ENCODE peak calls at places on chromosome 1, in five cellular contexts. Q, Y, X, I and R are unnamed samples.

GRCh38 chr1:175067707-175068106 is at the start of gene TNN:
- DNase-seq in Y (no peak), X (no peak), I (no peak), Q (no peak), R (no peak)

GRCh38 chr1:98044071-98044697 is 123.3 kb upstream of the DPYD start:
- DNase-seq in Q (peak), Y (no peak), X (peak), I (no peak), R (no peak)

GRCh38 chr1:236862231-236862591 is 67.1 kb downstream of the MTR start:
- DNase-seq in I (no peak), Y (no peak), Q (no peak), X (no peak), R (no peak)

GRCh38 chr1:117239467-117239866 is 28.7 kb upstream of the VTCN1 start:
- DNase-seq in Y (no peak), I (no peak), Q (no peak), X (no peak), R (no peak)

GRCh38 chr1:51840182-51840581 is 38.3 kb downstream of the NRDC start:
- DNase-seq in X (no peak), Q (no peak), Y (no peak), I (no peak), R (no peak)

GRCh38 chr1:27603320-27603961 is 503 bp downstream of the AHDC1 start:
- DNase-seq in X (no peak), Y (peak), Q (peak), I (no peak), R (peak)

GRCh38 chr1:14259191-14259757 is 339.2 kb upstream of the KAZN start:
- DNase-seq in X (no peak), Y (no peak), I (no peak), Q (no peak), R (no peak)

GRCh38 chr1:16208270-16208987 is 4.0 kb downstream of the ARHGEF19 start:
- DNase-seq in Y (peak), X (no peak), Q (no peak), I (no peak), R (no peak)

GRCh38 chr1:6414443-6414844 is 5.3 kb downstream of the HES2 start:
- DNase-seq in I (peak), Q (peak), Y (peak), X (peak), R (no peak)
- TF ChIP-seq POLR2AphosphoS5 in I (no peak), Q (no peak), Y (no peak), X (no peak), R (no peak)

GRCh38 chr1:2951856-2952255 is 69.4 kb upstream of the ACTRT2 start:
- DNase-seq in Y (no peak), I (no peak), Q (no peak), X (no peak), R (no peak)
- TF ChIP-seq TAF1 in Y (no peak), I (no peak), Q (no peak), X (no peak), R (no peak)

GRCh38 chr1:169514566-169515270 is 29.0 kb upstream of the SLC19A2 start:
- DNase-seq in X (no peak), I (no peak), Y (no peak), Q (no peak), R (no peak)

GRCh38 chr1:169511339-169512028 is 25.7 kb upstream of the SLC19A2 start:
- DNase-seq in X (no peak), Q (no peak), Y (no peak), I (no peak), R (no peak)

GRCh38 chr1:169510060-169510459 is 24.3 kb upstream of the SLC19A2 start:
- DNase-seq in X (no peak), I (no peak), Y (no peak), Q (no peak), R (no peak)

GRCh38 chr1:169515641-169516040 is 29.9 kb upstream of the SLC19A2 start:
- DNase-seq in I (no peak), Y (no peak), Q (no peak), X (no peak), R (no peak)

DNA sequence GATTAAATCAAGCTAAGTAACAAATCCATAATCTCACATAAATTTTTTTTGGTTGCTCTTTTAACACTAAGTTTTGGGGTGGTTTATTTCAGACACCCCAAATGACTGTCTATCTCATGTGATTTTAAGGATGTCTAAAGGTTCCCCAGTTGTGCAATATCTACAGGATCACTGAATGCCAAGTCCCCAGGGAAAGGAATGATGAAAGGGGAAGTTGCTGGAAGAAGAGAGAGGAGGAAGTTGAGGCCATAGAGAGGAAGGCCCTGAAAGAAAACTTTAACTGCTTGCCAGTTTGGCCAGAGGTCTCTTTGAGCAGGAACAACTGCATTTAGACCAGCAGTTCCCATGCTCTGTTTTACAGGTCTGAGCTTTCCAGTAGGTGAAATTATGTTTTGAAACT is 27.5 kb upstream of the SLC19A2 start:
- DNase-seq in Y (no peak), Q (no peak), X (no peak), I (no peak), R (no peak)
- TF ChIP-seq POLR2AphosphoS5 in Y (no peak), Q (no peak), X (no peak), I (no peak), R (no peak)

GRCh38 chr1:152926091-152926490 is 17.7 kb downstream of the IVL start:
- DNase-seq in X (no peak), Y (no peak), Q (no peak), I (no peak), R (no peak)

GRCh38 chr1:152928671-152929070 is 18.3 kb upstream of the SPRR5 start:
- DNase-seq in Y (no peak), I (no peak), X (no peak), Q (no peak), R (no peak)

DNA sequence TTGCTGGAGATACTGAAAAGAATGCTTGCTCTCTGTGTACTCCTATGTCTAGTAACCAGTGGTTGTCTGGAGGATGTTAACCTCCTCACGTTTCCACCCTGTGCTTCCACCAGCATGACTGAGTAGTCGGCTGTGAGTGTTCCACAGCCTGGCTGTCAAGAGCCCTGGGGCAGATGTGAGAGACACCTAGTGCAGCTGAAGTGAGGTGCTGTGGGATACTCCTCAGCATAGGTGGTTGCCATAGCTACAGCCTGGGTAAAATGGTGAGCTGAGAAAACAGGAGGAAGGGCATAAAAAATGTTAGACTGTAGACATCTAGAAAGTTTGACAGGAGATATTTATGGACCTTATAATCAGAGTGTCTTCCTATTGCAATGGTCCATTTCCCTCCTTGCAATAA is 15.8 kb downstream of the IVL start:
- DNase-seq in Q (no peak), I (no peak), Y (no peak), X (no peak), R (no peak)
- TF ChIP-seq TAF1 in Q (no peak), I (no peak), Y (no peak), X (no peak), R (no peak)

GRCh38 chr1:111592389-111593361 is 26.9 kb upstream of the RAP1A start:
- DNase-seq in Q (no peak), I (peak), Y (peak), X (no peak), R (peak)
- TF ChIP-seq POLR2AphosphoS5 in Q (no peak), I (peak), Y (peak), X (no peak), R (no peak)

GRCh38 chr1:7705908-7706216 is 65.2 kb upstream of the VAMP3 start:
- DNase-seq in Y (no peak), I (no peak), Q (no peak), X (no peak), R (no peak)

GRCh38 chr1:7702365-7702764 is 68.7 kb upstream of the VAMP3 start:
- DNase-seq in X (no peak), Q (no peak), I (no peak), Y (no peak), R (no peak)

GRCh38 chr1:7705048-7705907 is 65.8 kb upstream of the VAMP3 start:
- DNase-seq in X (peak), Q (peak), I (no peak), Y (no peak), R (no peak)

GRCh38 chr1:7704214-7705047 is 66.7 kb upstream of the VAMP3 start:
- DNase-seq in Q (peak), Y (peak), X (peak), I (no peak), R (peak)

GRCh38 chr1:7703321-7704213 is 67.5 kb upstream of the VAMP3 start:
- DNase-seq in Q (peak), Y (peak), X (peak), I (no peak), R (no peak)
- TF ChIP-seq TAF1 in Q (peak), Y (no peak), X (no peak), I (no peak), R (no peak)

DNA sequence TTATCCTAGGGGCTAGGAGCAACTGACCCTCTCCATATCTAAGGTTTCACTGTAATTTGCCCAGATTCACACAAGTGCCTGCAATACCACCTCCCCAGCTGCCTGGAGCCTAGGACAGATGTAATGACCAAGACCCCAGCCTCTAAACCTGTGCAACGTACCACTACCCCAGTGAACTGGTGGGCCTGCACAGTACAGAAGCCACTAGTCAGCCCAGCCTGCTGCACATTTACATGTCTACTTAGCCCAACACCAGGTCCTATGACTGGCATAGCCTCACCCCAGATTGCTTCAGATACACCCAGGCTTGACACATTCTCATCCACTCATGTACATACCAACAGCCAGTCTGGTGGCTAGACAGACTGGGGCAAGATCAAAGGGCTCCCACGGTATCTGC is 1336.6 kb downstream of the BRINP3 start:
- DNase-seq in Q (no peak), I (no peak), Y (no peak), X (no peak), R (no peak)
- TF ChIP-seq POLR2AphosphoS5 in Q (no peak), I (no peak), Y (no peak), X (no peak), R (no peak)